ENCODE peak calls at places on chromosomes 4 and X, in five cellular contexts. G is right lobe of liver, F is GM12878, H is upper lobe of right lung, E is heart right ventricle. P is an unnamed sample. For H3K4me1 and H3K36me3, the result is how much of the 10 kb centered on the place peaks cover.

GRCh38 chr4:18366762-18367358 is 345.3 kb upstream of the LCORL start:
- DNase-seq in G (no peak), F (peak), H (no peak), E (no peak), P (no peak)

GRCh38 chr4:162241857-162242256 is 78.1 kb upstream of the FSTL5 start:
- DNase-seq in G (no peak), F (no peak), H (no peak), E (no peak), P (no peak)

GRCh38 chr4:121154103-121154515 is 10.0 kb downstream of the TNIP3 start:
- DNase-seq in G (no peak), F (peak), H (no peak), E (no peak), P (no peak)

GRCh38 chr4:181528570-181529184 is 714.5 kb upstream of the TENM3 start:
- DNase-seq in G (peak), F (peak), H (peak), E (peak), P (no peak)

GRCh38 chr4:141058739-141059507 is 74.3 kb downstream of the RNF150 start:
- DNase-seq in G (no peak), F (no peak), H (no peak), E (no peak), P (no peak)

GRCh38 chr4:124874172-124874450 is 161.6 kb upstream of the ANKRD50 start:
- DNase-seq in G (no peak), F (no peak), H (no peak), E (no peak), P (no peak)

GRCh38 chr4:78525559-78525958 is 26.0 kb upstream of the ANXA3 start:
- DNase-seq in G (no peak), F (no peak), H (no peak), E (no peak), P (no peak)

GRCh38 chr4:3412257-3413020 is 29.3 kb upstream of the HGFAC start:
- DNase-seq in G (peak), F (no peak), H (peak), E (no peak), P (no peak)

GRCh38 chr4:69849969-69850368 is 10.0 kb downstream of the SULT1E1 start:
- DNase-seq in G (no peak), F (no peak), H (no peak), E (no peak), P (no peak)

GRCh38 chr4:82352118-82352824 is 21.5 kb downstream of the HNRNPD start:
- DNase-seq in G (no peak), F (no peak), H (no peak), E (no peak), P (no peak)

GRCh38 chrX:53184836-53185235 is 40.2 kb downstream of the KDM5C start:
- DNase-seq in G (no peak), F (no peak), H (no peak), E (no peak), P (no peak)

GRCh38 chr4:155530290-155530689 is 136.4 kb upstream of the GUCY1A1 start:
- DNase-seq in G (no peak), F (no peak), H (no peak), E (no peak), P (no peak)

GRCh38 chrX:20433376-20433775 is 166.7 kb upstream of the RPS6KA3 start:
- DNase-seq in G (no peak), F (no peak), H (no peak), E (no peak), P (no peak)

GRCh38 chr4:64729561-64729960 is 320.3 kb upstream of the TECRL start:
- DNase-seq in G (no peak), F (no peak), H (no peak), E (no peak), P (no peak)

GRCh38 chrX:109704563-109704962 is 28.5 kb downstream of the ACSL4 start:
- DNase-seq in G (no peak), F (peak), H (no peak), E (no peak), P (no peak)

GRCh38 chrX:44223150-44223549 is 120.3 kb downstream of the EFHC2 start:
- DNase-seq in G (no peak), F (no peak), H (no peak), E (no peak), P (no peak)

GRCh38 chr4:89567936-89568335 is 260.3 kb upstream of the GPRIN3 start:
- DNase-seq in G (no peak), F (no peak), H (no peak), E (no peak), P (no peak)

GRCh38 chr4:179124957-179125356 is 1682.7 kb upstream of the AGA start:
- DNase-seq in G (no peak), F (no peak), H (no peak), E (no peak), P (no peak)

GRCh38 chrX:116961872-116962582 is 499.3 kb upstream of the CT83 start:
- DNase-seq in G (no peak), F (no peak), H (no peak), E (no peak), P (no peak)

GRCh38 chr4:30836231-30836630 is 116.1 kb downstream of the PCDH7 start:
- DNase-seq in G (no peak), F (no peak), H (no peak), E (no peak), P (no peak)

GRCh38 chrX:2578864-2579263 is 78.1 kb upstream of the DHRSX start:
- DNase-seq in G (no peak), F (no peak), H (no peak), E (no peak), P (no peak)

GRCh38 chr4:123638834-123639233 is 242.2 kb downstream of the SPRY1 start:
- DNase-seq in G (no peak), F (no peak), H (no peak), E (no peak), P (no peak)

GRCh38 chr4:169484485-169484884 is 127.9 kb downstream of the NEK1 start:
- DNase-seq in G (no peak), F (no peak), H (no peak), E (no peak), P (no peak)

GRCh38 chrX:21975827-21976226 is 35.3 kb downstream of the SMS start:
- DNase-seq in G (no peak), F (no peak), H (no peak), E (no peak), P (no peak)

GRCh38 chrX:74249963-74250362 is 54.0 kb upstream of the ZCCHC13 start:
- DNase-seq in G (no peak), F (no peak), H (no peak), E (no peak), P (no peak)

GRCh38 chr4:159106636-159107035 is 3.8 kb downstream of the RAPGEF2 start:
- DNase-seq in G (no peak), F (no peak), H (no peak), E (no peak), P (no peak)

GRCh38 chr4:159105761-159106243 is 2.9 kb downstream of the RAPGEF2 start:
- DNase-seq in G (no peak), F (peak), H (no peak), E (peak), P (peak)

GRCh38 chr4:159108124-159108523 is 5.2 kb downstream of the RAPGEF2 start:
- DNase-seq in G (no peak), F (no peak), H (no peak), E (no peak), P (no peak)

GRCh38 chr4:159105063-159105414 is 2.2 kb downstream of the RAPGEF2 start:
- DNase-seq in G (no peak), F (no peak), H (no peak), E (no peak), P (no peak)

GRCh38 chr4:159107203-159107921 is 4.5 kb downstream of the RAPGEF2 start:
- DNase-seq in G (no peak), F (no peak), H (no peak), E (no peak), P (no peak)
- H3K4me1 ChIP-seq in G (under half), F (under half), H (under half), E (half or more), P (under half)

DNA sequence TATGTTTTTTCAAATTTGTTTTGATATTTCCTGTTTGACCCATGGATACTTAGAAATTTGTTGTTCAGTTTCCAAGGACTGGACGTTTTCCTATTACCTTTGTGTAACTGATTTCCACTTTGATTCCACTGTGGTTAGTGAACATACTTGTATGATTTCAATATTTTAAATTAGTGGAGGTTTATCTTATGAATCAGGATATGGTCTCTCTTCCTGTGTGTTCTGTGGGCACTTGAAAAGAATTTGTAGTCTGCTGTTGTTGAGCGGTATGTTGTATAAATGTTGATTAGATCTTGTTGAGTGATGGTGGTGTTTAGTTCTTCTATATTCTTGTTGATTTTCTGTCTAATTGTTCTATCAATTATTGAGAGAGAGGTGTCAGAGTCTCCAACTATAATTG is 21.2 kb upstream of the LAMTOR3 start:
- DNase-seq in G (no peak), F (no peak), H (no peak), E (no peak), P (no peak)
- H3K36me3 ChIP-seq in G (under half), F (under half), H (under half), E (under half), P (under half)

GRCh38 chrX:104668550-104668949 is 102.6 kb downstream of the IL1RAPL2 start:
- DNase-seq in G (no peak), F (no peak), H (no peak), E (peak), P (no peak)
- TF ChIP-seq CTCF in G (peak), F (peak), H (peak), E (peak), P (no peak)

GRCh38 chrX:133965321-133965720 is 20.1 kb downstream of the GPC3 start:
- DNase-seq in G (no peak), F (no peak), H (no peak), E (no peak), P (no peak)
- H3K4me1 ChIP-seq in G (under half), F (under half), H (under half), E (under half), P (under half)

GRCh38 chrX:17549005-17549685 is 174.1 kb downstream of the NHS start:
- DNase-seq in G (no peak), F (no peak), H (no peak), E (no peak), P (no peak)
- H3K36me3 ChIP-seq in G (under half), F (under half), H (under half), E (under half), P (under half)

DNA sequence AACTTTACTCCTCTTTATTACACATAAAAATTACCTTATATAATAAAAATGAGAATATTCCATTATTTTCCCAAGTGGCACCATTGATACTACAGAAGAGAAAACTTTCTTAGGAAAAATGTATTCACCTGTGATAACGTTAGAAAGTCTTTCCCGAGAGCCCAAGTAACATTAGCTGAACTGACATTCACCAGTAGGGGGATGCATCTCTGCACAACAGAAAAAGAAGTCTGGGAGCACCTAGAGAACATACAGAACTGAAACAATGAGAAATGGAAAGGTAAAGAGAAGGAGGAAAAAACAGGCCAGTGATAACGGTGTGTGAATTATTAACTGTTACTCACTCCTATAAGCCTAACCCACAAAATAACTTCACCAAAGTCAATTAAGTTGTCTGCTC is 423.3 kb downstream of the CENPC start:
- DNase-seq in G (no peak), F (no peak), H (no peak), E (no peak), P (no peak)
- TF ChIP-seq CTCF in G (peak), F (peak), H (no peak), E (peak), P (no peak)

GRCh38 chr4:92461732-92462131 is 158.0 kb downstream of the GRID2 start:
- DNase-seq in G (no peak), F (no peak), H (no peak), E (no peak), P (no peak)
- H3K4me1 ChIP-seq in G (under half), F (under half), H (under half), E (under half), P (under half)

GRCh38 chrX:24733111-24733510 is 39.4 kb downstream of the POLA1 start:
- DNase-seq in G (no peak), F (no peak), H (no peak), E (no peak), P (no peak)
- H3K36me3 ChIP-seq in G (under half), F (under half), H (under half), E (under half), P (under half)

DNA sequence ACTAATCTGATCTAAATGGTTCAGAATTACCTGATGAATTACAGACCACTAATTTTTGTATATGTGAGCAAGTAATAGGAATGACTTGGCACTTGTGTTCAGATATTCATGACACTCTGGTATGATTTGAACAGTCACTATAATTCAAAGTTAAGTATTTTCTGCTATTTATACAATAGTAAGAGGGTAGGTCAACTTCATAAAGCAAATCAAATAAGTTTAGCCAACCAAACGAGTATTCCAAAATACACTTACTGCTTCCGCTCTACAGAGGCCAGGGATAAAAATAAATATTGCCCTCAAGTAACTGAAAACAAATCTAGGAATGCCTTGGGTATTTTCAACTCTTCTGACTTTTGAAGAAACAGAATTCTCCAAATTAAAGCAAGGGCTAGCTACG is 9.1 kb downstream of the EMCN start:
- DNase-seq in G (no peak), F (no peak), H (no peak), E (no peak), P (no peak)
- TF ChIP-seq CTCF in G (no peak), F (no peak), H (no peak), E (no peak), P (no peak)